ENCODE peak calls at places on chromosomes 4 and X, in five cellular contexts. F, L, K, N and V are unnamed samples.

GRCh38 chrX:28920141-28920540 is 332.9 kb downstream of the IL1RAPL1 start:
- DNase-seq in F (no peak), L (no peak), K (no peak), N (no peak), V (no peak)

GRCh38 chr4:183074288-183074990 is 24.6 kb upstream of the WWC2 start:
- DNase-seq in F (no peak), L (peak), K (no peak), N (no peak), V (no peak)

GRCh38 chr4:60847614-60848013 is 352.5 kb upstream of the ADGRL3 start:
- DNase-seq in F (no peak), L (peak), K (no peak), N (no peak), V (no peak)

GRCh38 chr4:174928575-174929253 is 10.6 kb downstream of the ADAM29 start:
- DNase-seq in F (no peak), L (no peak), K (peak), N (no peak), V (no peak)

GRCh38 chr4:112381996-112382692 is 85.0 kb downstream of the ALPK1 start:
- DNase-seq in F (no peak), L (no peak), K (no peak), N (no peak), V (no peak)

GRCh38 chrX:101450951-101451350 is 34.3 kb upstream of the ARMCX4 start:
- DNase-seq in F (no peak), L (no peak), K (no peak), N (no peak), V (no peak)

GRCh38 chr4:114052227-114052626 is 72.8 kb upstream of the ARSJ start:
- DNase-seq in F (no peak), L (no peak), K (no peak), N (no peak), V (no peak)

GRCh38 chr4:22720091-22720490 is 27.4 kb downstream of the GBA3 start:
- DNase-seq in F (no peak), L (no peak), K (no peak), N (no peak), V (no peak)

GRCh38 chr4:106056914-106057313 is 161.6 kb downstream of the NPNT start:
- DNase-seq in F (no peak), L (no peak), K (no peak), N (no peak), V (no peak)

GRCh38 chr4:150126880-150127236 is 48.6 kb downstream of the DCLK2 start:
- DNase-seq in F (no peak), L (no peak), K (peak), N (no peak), V (no peak)

GRCh38 chrX:49934729-49935128 is 12.3 kb downstream of the CLCN5 start:
- DNase-seq in F (no peak), L (no peak), K (no peak), N (no peak), V (no peak)

GRCh38 chr4:67035501-67035900 is 509.8 kb downstream of the CENPC start:
- DNase-seq in F (no peak), L (peak), K (no peak), N (no peak), V (no peak)

GRCh38 chrX:28108186-28108945 is 127.1 kb upstream of the DCAF8L1 start:
- DNase-seq in F (no peak), L (no peak), K (no peak), N (no peak), V (no peak)

GRCh38 chr4:172809319-172809718 is 359.3 kb upstream of the GALNT7 start:
- DNase-seq in F (no peak), L (no peak), K (no peak), N (no peak), V (peak)

GRCh38 chrX:47170861-47171692 is 22.6 kb upstream of the UBA1 start:
- DNase-seq in F (no peak), L (no peak), K (no peak), N (peak), V (no peak)

GRCh38 chr4:188002346-188002745 is 6.8 kb downstream of the ZFP42 start:
- DNase-seq in F (no peak), L (no peak), K (no peak), N (no peak), V (no peak)

GRCh38 chrX:10423716-10424115 is 196.7 kb downstream of the MID1 start:
- DNase-seq in F (no peak), L (no peak), K (no peak), N (no peak), V (no peak)

GRCh38 chr4:117560329-117560728 is 474.0 kb upstream of the NDST3 start:
- DNase-seq in F (no peak), L (no peak), K (no peak), N (no peak), V (no peak)

GRCh38 chr4:189267312-189267965 is 673.2 kb upstream of the FRG1 start:
- DNase-seq in F (no peak), L (no peak), K (no peak), N (no peak), V (no peak)

GRCh38 chrX:120741452-120741851 is 111.6 kb upstream of the C1GALT1C1 start:
- DNase-seq in F (no peak), L (no peak), K (no peak), N (no peak), V (no peak)

GRCh38 chrX:102154900-102155805 is 624 bp downstream of the BEX5 start:
- DNase-seq in F (no peak), L (no peak), K (no peak), N (peak), V (peak)

GRCh38 chrX:20952180-20952579 is 422.0 kb upstream of the CNKSR2 start:
- DNase-seq in F (no peak), L (no peak), K (no peak), N (no peak), V (no peak)

GRCh38 chrX:125289209-125289608 is 30.5 kb upstream of the TEX13C start:
- DNase-seq in F (no peak), L (peak), K (no peak), N (no peak), V (no peak)

GRCh38 chr4:105186701-105187158 is 40.1 kb downstream of the TET2 start:
- DNase-seq in F (no peak), L (no peak), K (no peak), N (no peak), V (no peak)

GRCh38 chr4:186500721-186501304 is 54.6 kb downstream of the MTNR1A start:
- DNase-seq in F (peak), L (no peak), K (no peak), N (no peak), V (no peak)
- TF ChIP-seq FOXM1 in F (no peak), L (no peak), K (no peak), N (no peak), V (no peak)

GRCh38 chr4:169437299-169438047 is 166.7 kb upstream of the SH3RF1 start:
- DNase-seq in F (no peak), L (no peak), K (peak), N (no peak), V (no peak)

GRCh38 chr4:169436734-169437133 is 166.0 kb upstream of the SH3RF1 start:
- DNase-seq in F (no peak), L (no peak), K (no peak), N (no peak), V (no peak)

GRCh38 chr4:169438057-169438480 is 167.3 kb upstream of the SH3RF1 start:
- DNase-seq in F (no peak), L (peak), K (peak), N (no peak), V (no peak)

GRCh38 chr4:169440446-169440845 is 169.7 kb upstream of the SH3RF1 start:
- DNase-seq in F (no peak), L (no peak), K (no peak), N (no peak), V (no peak)

GRCh38 chr4:169439244-169439643 is 168.5 kb upstream of the SH3RF1 start:
- DNase-seq in F (no peak), L (no peak), K (no peak), N (no peak), V (no peak)
- TF ChIP-seq FOXM1 in F (no peak), L (no peak), K (no peak), N (no peak), V (no peak)

DNA sequence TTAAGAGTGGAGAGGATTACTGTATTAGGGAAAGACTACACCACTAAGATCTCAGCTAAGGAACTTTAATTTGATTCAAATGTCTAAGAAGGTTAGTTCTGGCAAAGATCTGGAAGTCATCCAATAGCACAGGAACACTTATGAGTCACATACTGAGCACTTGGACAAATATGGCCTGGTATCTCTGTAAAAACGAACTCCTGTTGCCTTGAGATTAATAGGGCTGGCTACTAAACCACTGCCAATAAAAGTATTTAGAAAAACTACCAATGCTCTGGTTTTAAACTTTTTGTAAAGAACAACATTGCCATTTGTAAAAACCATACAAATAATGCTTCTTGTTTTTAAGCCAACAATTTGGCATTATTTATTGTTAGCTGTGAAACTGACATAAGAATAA is 70.5 kb downstream of the SEC24D start:
- DNase-seq in F (peak), L (no peak), K (no peak), N (no peak), V (no peak)
- TF ChIP-seq FOXM1 in F (no peak), L (no peak), K (no peak), N (peak), V (no peak)

GRCh38 chr4:3721627-3722026 is 44.6 kb upstream of the ADRA2C start:
- DNase-seq in F (no peak), L (no peak), K (no peak), N (no peak), V (no peak)
- TF ChIP-seq FOXM1 in F (no peak), L (no peak), K (no peak), N (no peak), V (no peak)

DNA sequence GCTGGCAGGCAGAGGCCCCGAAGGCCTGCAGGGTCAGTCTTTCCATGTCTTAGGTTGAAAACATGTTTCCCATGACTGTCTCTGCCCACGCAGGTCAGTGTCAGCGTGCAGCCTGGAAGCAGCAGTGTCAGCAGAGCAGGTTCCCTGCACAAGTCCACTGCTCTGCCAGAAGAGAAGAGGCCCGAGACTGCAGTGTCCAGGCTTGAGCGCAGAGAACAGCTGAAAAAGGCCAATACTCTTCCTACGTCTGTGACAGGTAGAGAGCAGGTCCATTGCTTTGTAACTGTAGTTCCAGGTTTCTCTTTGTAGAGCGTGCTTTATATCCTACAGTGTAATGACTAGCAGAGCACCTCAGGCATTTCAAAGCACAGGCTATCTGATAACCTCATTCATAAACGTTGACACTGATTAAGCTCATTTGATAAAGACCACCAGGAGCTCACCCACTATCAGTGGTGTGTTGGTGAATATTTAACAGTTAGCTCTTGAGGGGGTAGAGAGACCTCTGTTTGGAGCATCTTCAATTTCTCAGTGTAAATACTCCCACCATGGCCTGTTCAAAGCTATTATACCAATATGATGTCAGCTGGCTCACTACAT is 63.2 kb downstream of the AASDH start:
- DNase-seq in F (no peak), L (no peak), K (no peak), N (no peak), V (no peak)
- TF ChIP-seq FOXM1 in F (no peak), L (no peak), K (no peak), N (no peak), V (no peak)

DNA sequence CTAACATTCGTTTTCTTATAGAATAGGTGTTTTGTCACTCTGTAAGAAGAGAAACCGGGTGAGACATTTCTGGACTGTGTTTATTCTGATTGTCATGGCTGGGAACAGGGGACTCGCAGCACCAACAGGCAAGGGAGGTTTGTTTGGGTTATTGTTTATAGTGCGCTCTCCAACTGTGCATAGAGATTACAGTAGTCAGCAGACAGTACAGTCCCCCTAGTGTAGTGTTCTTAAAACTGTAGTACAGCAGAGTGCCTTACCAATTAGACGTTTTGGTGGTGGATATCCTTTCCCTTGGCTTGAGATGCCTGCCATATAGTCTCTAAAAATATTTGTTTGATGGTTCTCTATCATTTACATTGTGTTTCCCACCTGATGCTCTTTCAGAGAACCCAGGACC is 782 bp upstream of the RNF150 start:
- DNase-seq in F (no peak), L (no peak), K (no peak), N (peak), V (peak)
- TF ChIP-seq FOXM1 in F (no peak), L (no peak), K (no peak), N (no peak), V (no peak)

DNA sequence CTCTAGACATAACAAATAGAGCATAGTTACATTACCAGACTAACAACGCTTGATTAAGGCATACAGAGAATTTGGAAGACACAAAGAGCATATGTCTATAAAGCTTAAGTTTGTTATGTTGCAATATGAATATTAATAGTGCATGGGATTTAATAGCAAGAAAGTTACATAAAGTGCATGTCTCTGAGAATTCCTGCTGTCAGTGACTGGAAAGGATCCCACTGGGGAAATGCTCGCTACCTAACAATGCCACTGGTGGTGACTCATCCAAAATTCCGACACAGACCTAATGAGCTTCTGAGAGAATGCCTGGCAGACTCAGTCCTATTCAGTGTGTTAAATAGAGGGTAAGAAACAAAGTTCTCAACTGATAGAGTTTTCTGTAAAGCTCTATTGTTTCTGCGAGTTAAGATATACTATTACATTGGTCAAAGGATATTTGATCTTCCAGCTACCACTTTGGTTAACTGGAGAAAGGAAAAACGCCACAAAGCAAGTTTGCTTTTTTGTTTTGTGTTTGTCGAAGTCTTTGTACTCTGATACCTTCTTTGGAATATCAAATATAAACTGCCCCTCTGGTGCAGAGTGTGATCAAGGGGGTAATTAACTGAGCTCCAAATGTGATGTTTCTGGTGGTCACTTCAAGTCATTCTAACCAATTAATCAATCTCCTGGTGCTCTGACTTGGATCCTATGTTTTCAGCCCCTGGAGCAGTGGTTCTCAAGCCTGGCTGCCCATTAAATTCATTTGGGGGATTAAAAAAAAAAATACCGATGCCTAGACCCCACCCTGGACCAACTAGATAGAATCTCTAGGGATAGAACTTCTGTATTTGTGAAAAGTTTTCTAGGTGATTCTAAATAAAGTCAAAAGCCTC is 107.9 kb downstream of the PALLD start:
- DNase-seq in F (no peak), L (no peak), K (no peak), N (no peak), V (peak)
- TF ChIP-seq FOXM1 in F (no peak), L (no peak), K (no peak), N (no peak), V (no peak)

DNA sequence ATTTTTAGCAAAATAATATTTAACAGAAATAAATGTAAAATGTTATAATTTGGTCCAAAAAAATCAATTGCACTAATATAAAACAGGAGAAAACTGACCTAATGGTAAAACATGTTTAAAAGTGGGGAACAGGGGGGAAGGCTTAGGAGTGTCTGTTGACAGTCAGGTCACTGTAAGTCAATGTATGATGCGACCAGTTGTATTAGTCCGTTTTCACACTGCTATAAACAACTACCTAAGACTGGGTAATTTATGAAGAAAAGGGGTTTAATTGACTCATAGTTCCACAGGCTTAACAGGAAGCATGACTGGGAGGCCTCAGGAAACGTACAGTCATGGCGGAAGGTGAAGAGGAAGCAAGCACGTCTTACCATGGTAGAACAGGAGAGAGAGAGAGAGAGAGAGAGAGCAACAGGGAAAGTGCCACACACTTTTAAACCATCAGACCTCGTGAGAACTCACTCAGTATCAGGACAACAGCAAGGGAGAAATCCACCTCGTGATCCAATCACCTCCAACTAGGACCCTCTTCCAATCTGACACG is 13.0 kb upstream of the PLAC1 start:
- DNase-seq in F (no peak), L (no peak), K (no peak), N (no peak), V (no peak)
- TF ChIP-seq FOXM1 in F (no peak), L (no peak), K (no peak), N (no peak), V (no peak)